ENCODE peak calls at places on chromosomes 1 and 21, in eight cellular contexts. W, R, P, U, D, B, H and K are unnamed samples.

GRCh38 chr1:21761052-21761451 is 21.9 kb downstream of the USP48 start:
- DNase-seq in P (no peak), R (no peak), U (no peak), B (no peak), W (no peak), H (no peak), D (no peak), K (no peak)

GRCh38 chr1:239951518-239952130 is 140.1 kb upstream of the FMN2 start:
- DNase-seq in B (peak; percentile 72), P (peak; percentile 11), D (peak; percentile 73), U (peak; percentile 72), H (peak; percentile 11), R (peak; percentile 91), W (peak; percentile 77), K (peak; percentile 73)

GRCh38 chr21:29190920-29191319 is 60.5 kb downstream of the MAP3K7CL start:
- DNase-seq in P (peak; percentile 6), W (no peak), H (no peak), R (no peak), U (peak; percentile 22), B (no peak), D (no peak), K (peak; percentile 75)

GRCh38 chr1:36576118-36576517 is 93.4 kb upstream of the CSF3R start:
- DNase-seq in D (peak; percentile 26), U (peak; percentile 39), W (peak; percentile 35), H (peak; percentile 24), R (peak; percentile 79), P (peak; percentile 7), B (peak; percentile 85), K (peak; percentile 49)

GRCh38 chr1:201693887-201694614 is 134.9 kb upstream of the IPO9 start:
- DNase-seq in R (no peak), H (no peak), D (no peak), U (no peak), W (no peak), P (no peak), B (no peak), K (no peak)

GRCh38 chr1:177310326-177310725 is 139.6 kb downstream of the BRINP2 start:
- DNase-seq in U (no peak), W (no peak), P (no peak), B (no peak), R (no peak), D (no peak), H (no peak), K (no peak)

GRCh38 chr1:174135200-174135599 is 24.1 kb upstream of the RABGAP1L start:
- DNase-seq in U (no peak), H (no peak), W (no peak), B (no peak), R (no peak), P (no peak), D (no peak), K (peak; percentile 40)

GRCh38 chr1:234706199-234706598 is 96.2 kb upstream of the IRF2BP2 start:
- DNase-seq in U (no peak), W (no peak), P (no peak), R (no peak), H (no peak), D (no peak), B (no peak), K (no peak)

GRCh38 chr1:3352952-3353331 is 101.5 kb upstream of the ARHGEF16 start:
- DNase-seq in H (no peak), R (no peak), W (peak; percentile 36), D (peak; percentile 68), P (no peak), B (no peak), U (no peak), K (peak; percentile 21)

GRCh38 chr21:34796518-34797201 is 127.9 kb downstream of the CLIC6 start:
- DNase-seq in W (no peak), R (peak; percentile 43), D (peak; percentile 49), U (no peak), B (no peak), H (no peak), P (no peak), K (peak; percentile 42)

GRCh38 chr1:39901486-39902120 is at the start of gene MYCL:
- DNase-seq in H (peak; percentile 22), D (peak; percentile 91), P (peak; percentile 58), U (peak; percentile 72), R (peak; percentile 88), W (peak; percentile 48), B (peak; percentile 80), K (peak; percentile 68)